ENCODE peak calls at places on chromosomes 12 and 14, in five cellular contexts. X, M, V, G and B are unnamed samples.

GRCh38 chr12:123474493-123475255 is 16.7 kb downstream of the SNRNP35 start:
- DNase-seq in X (no peak), M (no peak), V (no peak), G (no peak), B (no peak)

GRCh38 chr14:20247651-20248246 is 8.7 kb downstream of the OR11H4 start:
- DNase-seq in X (no peak), M (no peak), V (no peak), G (no peak), B (no peak)

GRCh38 chr14:93765032-93765626 is 23.2 kb downstream of the PRIMA1 start:
- DNase-seq in X (no peak), M (no peak), V (no peak), G (no peak), B (no peak)

GRCh38 chr12:32296541-32296940 is 102.8 kb upstream of the FGD4 start:
- DNase-seq in X (no peak), M (no peak), V (no peak), G (peak), B (no peak)

GRCh38 chr12:123828871-123829547 is 66.9 kb downstream of the DNAH10 start:
- DNase-seq in X (no peak), M (no peak), V (no peak), G (no peak), B (no peak)

GRCh38 chr12:122413516-122414404 is 8.7 kb downstream of the CLIP1 start:
- DNase-seq in X (no peak), M (no peak), V (no peak), G (peak), B (no peak)

GRCh38 chr14:101017209-101017608 is 113.7 kb upstream of the RTL1 start:
- DNase-seq in X (no peak), M (no peak), V (no peak), G (peak), B (peak)

GRCh38 chr14:70811578-70811977 is 2.3 kb upstream of the MAP3K9 start:
- DNase-seq in X (no peak), M (no peak), V (no peak), G (no peak), B (no peak)

GRCh38 chr12:105831372-105831771 is 307.4 kb downstream of the NUAK1 start:
- DNase-seq in X (no peak), M (no peak), V (no peak), G (no peak), B (no peak)

GRCh38 chr12:95625012-95625411 is 73.7 kb upstream of the USP44 start:
- DNase-seq in X (no peak), M (no peak), V (no peak), G (no peak), B (no peak)

GRCh38 chr12:119959435-119959834 is 29.6 kb upstream of the BICDL1 start:
- DNase-seq in X (no peak), M (no peak), V (no peak), G (no peak), B (no peak)

DNA sequence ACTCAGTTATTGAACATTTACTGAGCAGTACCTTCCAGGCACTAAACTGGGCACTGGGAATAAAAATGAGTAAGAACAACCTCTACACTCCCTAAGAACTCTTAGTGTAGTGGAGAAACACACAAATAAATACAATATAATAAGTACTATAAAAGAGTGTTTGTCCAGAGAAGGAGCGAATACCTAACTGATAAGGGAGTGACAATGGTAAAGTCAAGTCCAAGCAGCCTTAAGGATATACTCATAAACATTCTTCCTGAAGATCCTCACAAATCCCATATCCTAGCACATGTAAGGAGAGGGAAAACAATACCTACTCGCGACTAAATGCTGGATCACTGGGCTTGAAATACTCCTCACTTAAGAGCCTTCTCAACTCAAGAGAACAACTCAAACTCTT is 32.8 kb downstream of the SPTLC2 start:
- DNase-seq in X (no peak), M (no peak), V (no peak), G (no peak), B (no peak)
- TF ChIP-seq CTCF in X (no peak), M (no peak), V (no peak), G (no peak), B (no peak)

DNA sequence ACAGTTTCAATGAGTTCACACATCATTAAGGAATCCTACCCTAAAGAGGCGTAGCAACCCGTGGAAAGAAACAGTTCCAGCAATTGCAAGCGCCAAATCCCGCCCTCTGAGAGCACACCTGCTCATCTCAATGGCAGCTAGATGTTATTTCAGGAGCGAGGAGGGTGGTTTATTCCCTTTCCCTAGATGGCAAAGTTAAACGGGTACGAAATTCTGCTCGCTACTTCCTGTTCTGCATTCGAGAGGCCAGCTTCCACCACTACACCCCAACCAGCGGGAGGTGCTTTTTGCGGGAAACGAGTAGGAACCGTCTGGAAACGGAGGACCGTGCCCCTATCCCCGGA is 561 bp downstream of the VPS29 start:
- DNase-seq in X (no peak), M (peak), V (no peak), G (peak), B (peak)
- TF ChIP-seq CTCF in X (no peak), M (no peak), V (no peak), G (no peak), B (no peak)

DNA sequence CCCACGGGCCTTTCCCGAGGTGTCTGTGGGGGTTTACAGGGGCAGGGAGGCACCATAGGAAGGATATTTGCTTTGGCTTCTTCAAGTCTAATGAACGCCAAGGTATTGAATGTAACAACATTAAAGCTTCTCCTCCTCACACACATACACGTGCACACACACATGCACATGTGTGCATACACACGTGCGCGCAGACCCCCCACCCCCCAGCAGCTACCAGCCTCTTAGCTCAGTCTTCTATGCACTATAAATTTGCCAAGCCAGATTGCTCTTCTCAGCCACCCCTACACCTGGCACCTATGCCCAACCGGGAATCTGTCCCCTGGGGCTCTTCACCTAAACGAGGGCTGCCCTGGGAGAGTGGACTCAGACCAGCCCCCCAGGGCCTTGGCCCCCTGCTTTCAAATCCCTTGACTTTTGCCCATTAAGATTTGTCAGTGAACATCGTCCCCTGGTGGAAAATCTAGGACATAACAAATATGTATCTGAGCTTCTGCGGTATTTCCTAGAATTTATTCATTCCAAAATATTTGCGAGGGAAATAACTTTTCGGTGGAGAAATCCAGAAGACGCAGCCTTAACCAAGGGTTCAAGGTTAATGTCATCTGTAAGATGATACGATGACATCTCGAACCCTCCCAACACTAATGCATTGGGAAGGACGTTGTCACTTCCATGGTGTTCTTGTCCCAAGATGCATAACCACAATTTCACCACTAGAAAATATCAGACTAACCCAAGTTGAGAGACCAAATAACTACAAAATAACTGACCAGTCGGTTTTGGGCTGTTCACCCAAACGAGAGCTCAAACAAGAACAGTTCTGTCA is 330.4 kb downstream of the MED13L start:
- DNase-seq in X (no peak), M (no peak), V (no peak), G (no peak), B (no peak)
- TF ChIP-seq CTCF in X (peak), M (peak), V (peak), G (peak), B (peak)

GRCh38 chr12:11650697-11651281 is 1.3 kb downstream of the ETV6 start:
- DNase-seq in X (no peak), M (peak), V (no peak), G (peak), B (no peak)
- TF ChIP-seq CTCF in X (no peak), M (peak), V (no peak), G (no peak), B (no peak)

GRCh38 chr12:115922952-115923564 is 354.4 kb downstream of the MED13L start:
- DNase-seq in X (no peak), M (no peak), V (no peak), G (peak), B (no peak)
- TF ChIP-seq CTCF in X (no peak), M (no peak), V (no peak), G (peak), B (no peak)